ENCODE peak calls at places on chromosomes 13 and 19, in seven cellular contexts. One of them, this sample, is unnamed.

GRCh38 chr13:76868451-76868850 is 17.8 kb downstream of the KCTD12 start:
- DNase-seq in T follicular helper cell: no peak
- DNase-seq in ELF-1: no peak
- DNase-seq in OCI-M1: no peak
- DNase-seq in EL: no peak
- DNase-seq in HFFc6: no peak
- DNase-seq in Right ventricle myocardium superior: no peak
- DNase-seq in this sample: no peak

GRCh38 chr13:98141938-98142426 is 912 bp upstream of the FARP1 start:
- DNase-seq in ELF-1: peak
- DNase-seq in EL: no peak
- DNase-seq in HFFc6: no peak
- DNase-seq in T follicular helper cell: no peak
- DNase-seq in Right ventricle myocardium superior: peak
- DNase-seq in OCI-M1: no peak
- DNase-seq in this sample: peak

GRCh38 chr13:114015608-114016295 is 41.9 kb upstream of the C13orf46 start:
- DNase-seq in OCI-M1: no peak
- DNase-seq in Right ventricle myocardium superior: peak
- DNase-seq in HFFc6: peak
- DNase-seq in ELF-1: no peak
- DNase-seq in T follicular helper cell: no peak
- DNase-seq in EL: no peak
- DNase-seq in this sample: no peak

GRCh38 chr13:32125746-32126145 is 94.2 kb downstream of the FRY start:
- DNase-seq in ELF-1: no peak
- DNase-seq in HFFc6: peak
- DNase-seq in T follicular helper cell: no peak
- DNase-seq in OCI-M1: no peak
- DNase-seq in EL: peak
- DNase-seq in Right ventricle myocardium superior: no peak
- DNase-seq in this sample: no peak

GRCh38 chr19:2633693-2634075 is 68.8 kb downstream of the GNG7 start:
- DNase-seq in T follicular helper cell: no peak
- DNase-seq in EL: no peak
- DNase-seq in ELF-1: no peak
- DNase-seq in Right ventricle myocardium superior: no peak
- DNase-seq in HFFc6: no peak
- DNase-seq in OCI-M1: no peak
- DNase-seq in this sample: no peak

GRCh38 chr13:74045583-74045982 is 88.6 kb downstream of the KLF12 start:
- DNase-seq in HFFc6: no peak
- DNase-seq in T follicular helper cell: no peak
- DNase-seq in OCI-M1: no peak
- DNase-seq in ELF-1: no peak
- DNase-seq in EL: no peak
- DNase-seq in Right ventricle myocardium superior: no peak
- DNase-seq in this sample: no peak

GRCh38 chr13:67075239-67075638 is 154.9 kb downstream of the PCDH9 start:
- DNase-seq in OCI-M1: peak
- DNase-seq in T follicular helper cell: no peak
- DNase-seq in ELF-1: no peak
- DNase-seq in HFFc6: peak
- DNase-seq in Right ventricle myocardium superior: no peak
- DNase-seq in EL: peak
- DNase-seq in this sample: no peak

GRCh38 chr13:99681695-99682094 is 180.4 kb downstream of the TM9SF2 start:
- DNase-seq in HFFc6: no peak
- DNase-seq in T follicular helper cell: no peak
- DNase-seq in EL: no peak
- DNase-seq in OCI-M1: no peak
- DNase-seq in Right ventricle myocardium superior: no peak
- DNase-seq in ELF-1: no peak
- DNase-seq in this sample: no peak

GRCh38 chr19:576768-577438 is 4.5 kb downstream of the BSG start:
- DNase-seq in Right ventricle myocardium superior: peak
- DNase-seq in EL: no peak
- DNase-seq in ELF-1: no peak
- DNase-seq in OCI-M1: no peak
- DNase-seq in T follicular helper cell: no peak
- DNase-seq in HFFc6: no peak
- DNase-seq in this sample: no peak

GRCh38 chr19:3190921-3191805 is 5.4 kb downstream of the NCLN start:
- DNase-seq in OCI-M1: no peak
- DNase-seq in ELF-1: no peak
- DNase-seq in T follicular helper cell: no peak
- DNase-seq in Right ventricle myocardium superior: no peak
- DNase-seq in EL: no peak
- DNase-seq in HFFc6: no peak
- DNase-seq in this sample: no peak

This sample was measured in coronary artery.